ENCODE peak calls at places on chromosome 9, in six cellular contexts. One of them, this sample, is unnamed.

GRCh38 chr9:34430843-34431437 is 27.4 kb downstream of the FAM219A start:
- ATAC-seq in A549: peak; percentile 63
- ATAC-seq in upper lobe of left lung: peak; percentile 72
- ATAC-seq in GM12878: peak; percentile 71
- ATAC-seq in HepG2: no peak
- ATAC-seq in K562: peak; percentile 60
- ATAC-seq in this sample: peak; percentile 31

GRCh38 chr9:106622148-106622547 is 240.8 kb upstream of the ZNF462 start:
- ATAC-seq in GM12878: no peak
- ATAC-seq in upper lobe of left lung: no peak
- ATAC-seq in HepG2: no peak
- ATAC-seq in K562: no peak
- ATAC-seq in A549: no peak
- ATAC-seq in this sample: no peak

GRCh38 chr9:127311239-127311741 is 46.7 kb downstream of the GARNL3 start:
- ATAC-seq in A549: peak; percentile 89
- ATAC-seq in HepG2: no peak
- ATAC-seq in GM12878: peak; percentile 58
- ATAC-seq in K562: peak; percentile 65
- ATAC-seq in upper lobe of left lung: peak; percentile 49
- ATAC-seq in this sample: peak; percentile 64

GRCh38 chr9:4353236-4353635 is 53.4 kb upstream of the GLIS3 start:
- ATAC-seq in A549: no peak
- ATAC-seq in upper lobe of left lung: no peak
- ATAC-seq in K562: no peak
- ATAC-seq in HepG2: no peak
- ATAC-seq in GM12878: no peak
- ATAC-seq in this sample: no peak

GRCh38 chr9:111450114-111450513 is 34.1 kb downstream of the ECPAS start:
- ATAC-seq in upper lobe of left lung: no peak
- ATAC-seq in GM12878: no peak
- ATAC-seq in HepG2: no peak
- ATAC-seq in A549: no peak
- ATAC-seq in K562: no peak
- ATAC-seq in this sample: no peak

GRCh38 chr9:116432051-116432450 is 255.1 kb upstream of the TRIM32 start:
- ATAC-seq in A549: no peak
- ATAC-seq in HepG2: no peak
- ATAC-seq in K562: no peak
- ATAC-seq in upper lobe of left lung: no peak
- ATAC-seq in GM12878: no peak
- ATAC-seq in this sample: no peak

GRCh38 chr9:21413089-21414023 is 4.4 kb downstream of the IFNA8 start:
- ATAC-seq in upper lobe of left lung: peak; percentile 61
- ATAC-seq in A549: peak; percentile 67
- ATAC-seq in K562: no peak
- ATAC-seq in GM12878: peak; percentile 96
- ATAC-seq in HepG2: peak; percentile 89
- ATAC-seq in this sample: no peak

GRCh38 chr9:97617939-97618416 is 15.2 kb downstream of the TSTD2 start:
- ATAC-seq in GM12878: peak; percentile 90
- ATAC-seq in A549: no peak
- ATAC-seq in K562: no peak
- ATAC-seq in HepG2: no peak
- ATAC-seq in upper lobe of left lung: no peak
- ATAC-seq in this sample: no peak

GRCh38 chr9:75866273-75866871 is 24.1 kb upstream of the PCSK5 start:
- ATAC-seq in A549: peak; percentile 47
- ATAC-seq in upper lobe of left lung: peak; percentile 65
- ATAC-seq in GM12878: peak; percentile 76
- ATAC-seq in HepG2: peak; percentile 39
- ATAC-seq in K562: no peak
- ATAC-seq in this sample: no peak

GRCh38 chr9:101527066-101527465 is 6.6 kb upstream of the RNF20 start:
- ATAC-seq in GM12878: no peak
- ATAC-seq in HepG2: no peak
- ATAC-seq in A549: no peak
- ATAC-seq in K562: no peak
- ATAC-seq in upper lobe of left lung: no peak
- ATAC-seq in this sample: no peak

GRCh38 chr9:127746959-127747569 is 12.0 kb upstream of the TOR2A start:
- ATAC-seq in K562: no peak
- ATAC-seq in A549: no peak
- ATAC-seq in upper lobe of left lung: no peak
- ATAC-seq in GM12878: no peak
- ATAC-seq in HepG2: peak; percentile 64
- ATAC-seq in this sample: no peak

GRCh38 chr9:111851536-111851935 is 45.1 kb upstream of the UGCG start:
- ATAC-seq in HepG2: no peak
- ATAC-seq in GM12878: peak; percentile 48
- ATAC-seq in A549: peak; percentile 77
- ATAC-seq in K562: peak; percentile 46
- ATAC-seq in upper lobe of left lung: no peak
- ATAC-seq in this sample: no peak

GRCh38 chr9:16425572-16425971 is 444.9 kb downstream of the BNC2 start:
- ATAC-seq in K562: no peak
- ATAC-seq in upper lobe of left lung: no peak
- ATAC-seq in GM12878: no peak
- ATAC-seq in A549: no peak
- ATAC-seq in HepG2: no peak
- ATAC-seq in this sample: no peak

GRCh38 chr9:92666236-92666635 is 3.7 kb downstream of the IPPK start:
- ATAC-seq in upper lobe of left lung: no peak
- ATAC-seq in A549: no peak
- ATAC-seq in HepG2: no peak
- ATAC-seq in K562: no peak
- ATAC-seq in GM12878: no peak
- ATAC-seq in this sample: no peak

GRCh38 chr9:119968837-119969707 is 599.8 kb upstream of the BRINP1 start:
- ATAC-seq in K562: peak; percentile 99
- ATAC-seq in GM12878: peak; percentile 93
- ATAC-seq in HepG2: peak; percentile 99
- ATAC-seq in A549: peak; percentile 91
- ATAC-seq in upper lobe of left lung: peak; percentile 93
- ATAC-seq in this sample: peak; percentile 82

GRCh38 chr9:136608331-136609159 is 54.2 kb upstream of the EGFL7 start:
- ATAC-seq in K562: peak; percentile 16
- ATAC-seq in GM12878: peak; percentile 18
- ATAC-seq in upper lobe of left lung: no peak
- ATAC-seq in HepG2: no peak
- ATAC-seq in A549: no peak
- ATAC-seq in this sample: no peak
- TF ChIP-seq EP300 in K562: no peak
- TF ChIP-seq EP300 in GM12878: no peak
- TF ChIP-seq EP300 in upper lobe of left lung: no peak
- TF ChIP-seq EP300 in HepG2: no peak
- TF ChIP-seq EP300 in A549: no peak
- TF ChIP-seq EP300 in this sample: no peak

GRCh38 chr9:135086597-135087488 is 625 bp upstream of the OLFM1 start:
- ATAC-seq in HepG2: no peak
- ATAC-seq in upper lobe of left lung: peak; percentile 6
- ATAC-seq in GM12878: no peak
- ATAC-seq in K562: no peak
- ATAC-seq in A549: no peak
- ATAC-seq in this sample: no peak

GRCh38 chr9:135088348-135088978 is 995 bp downstream of the OLFM1 start:
- ATAC-seq in GM12878: no peak
- ATAC-seq in upper lobe of left lung: no peak
- ATAC-seq in A549: no peak
- ATAC-seq in HepG2: no peak
- ATAC-seq in K562: no peak
- ATAC-seq in this sample: no peak

GRCh38 chr9:135088979-135089847 is 1.7 kb downstream of the OLFM1 start:
- ATAC-seq in K562: no peak
- ATAC-seq in GM12878: no peak
- ATAC-seq in HepG2: no peak
- ATAC-seq in upper lobe of left lung: no peak
- ATAC-seq in A549: no peak
- ATAC-seq in this sample: no peak

GRCh38 chr9:135087489-135087791 is at the start of gene OLFM1:
- ATAC-seq in GM12878: no peak
- ATAC-seq in upper lobe of left lung: peak; percentile 84
- ATAC-seq in K562: peak; percentile 85
- ATAC-seq in A549: peak; percentile 75
- ATAC-seq in HepG2: peak; percentile 17
- ATAC-seq in this sample: peak; percentile 84

DNA sequence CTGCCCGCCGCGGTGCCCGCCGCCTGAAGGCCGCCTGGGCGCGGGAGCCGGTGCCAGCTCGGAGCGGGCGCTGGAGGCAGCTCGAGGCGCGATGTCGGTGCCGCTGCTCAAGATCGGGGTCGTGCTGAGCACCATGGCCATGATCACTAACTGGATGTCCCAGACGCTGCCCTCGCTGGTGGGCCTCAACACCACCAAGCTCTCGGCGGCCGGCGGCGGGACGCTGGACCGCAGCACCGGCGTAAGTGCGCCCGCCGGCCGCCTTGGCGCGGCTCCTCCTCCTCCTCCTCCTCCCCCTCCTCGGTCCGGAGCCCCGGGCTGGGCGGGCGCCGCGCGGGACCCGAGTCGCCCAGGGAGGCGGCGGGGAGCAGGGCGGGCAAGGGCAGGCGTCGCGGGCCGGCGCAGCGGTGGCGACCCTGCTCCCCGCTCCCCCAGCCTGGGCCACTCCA is 455 bp downstream of the OLFM1 start:
- ATAC-seq in GM12878: no peak
- ATAC-seq in K562: no peak
- ATAC-seq in A549: no peak
- ATAC-seq in HepG2: no peak
- ATAC-seq in upper lobe of left lung: no peak
- ATAC-seq in this sample: peak; percentile 18
- H3K4me3 ChIP-seq in GM12878: no peak overlapping the region
- H3K4me3 ChIP-seq in K562: no peak overlapping the region
- H3K4me3 ChIP-seq in A549: peak overlapping the region; percentile 53
- H3K4me3 ChIP-seq in HepG2: no peak overlapping the region
- H3K4me3 ChIP-seq in upper lobe of left lung: peak overlapping the region; percentile 46
- H3K4me3 ChIP-seq in this sample: peak overlapping the region; percentile 60

DNA sequence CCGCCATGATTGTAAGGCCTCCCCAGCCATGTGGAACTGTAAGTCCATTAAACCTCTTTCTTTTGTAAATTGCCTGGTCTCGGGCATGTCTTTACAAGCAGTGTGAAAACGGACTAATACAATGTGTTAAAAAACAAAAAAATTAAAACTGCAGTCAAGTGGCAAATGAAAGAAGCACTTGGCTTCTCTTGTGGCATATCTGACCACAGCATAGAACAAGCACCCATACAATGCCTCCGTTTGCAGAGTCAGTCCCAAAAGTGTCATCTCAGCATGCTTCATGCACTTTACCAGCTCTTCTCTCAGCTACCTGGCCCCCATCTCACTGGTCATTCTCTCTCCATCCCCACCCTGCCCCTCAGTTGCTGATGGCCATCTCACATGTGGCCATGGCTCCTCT is 51.1 kb upstream of the DAPK1 start:
- ATAC-seq in HepG2: no peak
- ATAC-seq in GM12878: no peak
- ATAC-seq in upper lobe of left lung: no peak
- ATAC-seq in A549: no peak
- ATAC-seq in K562: no peak
- ATAC-seq in this sample: no peak
- TF ChIP-seq EP300 in HepG2: no peak
- TF ChIP-seq EP300 in GM12878: no peak
- TF ChIP-seq EP300 in upper lobe of left lung: no peak
- TF ChIP-seq EP300 in A549: no peak
- TF ChIP-seq EP300 in K562: no peak
- TF ChIP-seq EP300 in this sample: no peak

DNA sequence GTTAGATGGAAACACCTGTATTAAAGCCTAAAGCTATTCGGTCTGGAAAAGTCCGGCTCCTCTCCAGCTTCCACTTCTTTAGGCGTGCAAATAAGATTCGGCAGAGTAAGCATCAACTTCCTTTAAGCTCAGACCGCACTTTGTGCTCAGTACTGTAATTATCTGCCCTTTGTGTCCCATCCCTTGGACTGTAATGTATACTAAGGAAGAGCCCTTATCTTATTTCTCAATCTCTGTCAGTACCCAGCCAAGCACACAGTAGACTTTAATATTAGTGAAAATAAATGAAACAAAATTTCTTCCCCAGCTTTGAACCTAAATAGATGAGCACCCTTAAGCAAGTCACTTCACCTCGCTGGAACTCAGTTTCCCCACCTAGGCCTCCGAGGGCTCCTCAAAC is 490 bp downstream of the RIGI start:
- ATAC-seq in A549: peak; percentile 25
- ATAC-seq in HepG2: peak; percentile 26
- ATAC-seq in GM12878: peak; percentile 47
- ATAC-seq in K562: peak; percentile 39
- ATAC-seq in upper lobe of left lung: peak; percentile 52
- ATAC-seq in this sample: peak; percentile 24
- H3K4me3 ChIP-seq in A549: peak overlapping the region; percentile 58
- H3K4me3 ChIP-seq in HepG2: peak overlapping the region; percentile 86
- H3K4me3 ChIP-seq in GM12878: peak overlapping the region; percentile 98
- H3K4me3 ChIP-seq in K562: peak overlapping the region; percentile 54
- H3K4me3 ChIP-seq in upper lobe of left lung: peak overlapping the region; percentile 73
- H3K4me3 ChIP-seq in this sample: peak overlapping the region; percentile 60

DNA sequence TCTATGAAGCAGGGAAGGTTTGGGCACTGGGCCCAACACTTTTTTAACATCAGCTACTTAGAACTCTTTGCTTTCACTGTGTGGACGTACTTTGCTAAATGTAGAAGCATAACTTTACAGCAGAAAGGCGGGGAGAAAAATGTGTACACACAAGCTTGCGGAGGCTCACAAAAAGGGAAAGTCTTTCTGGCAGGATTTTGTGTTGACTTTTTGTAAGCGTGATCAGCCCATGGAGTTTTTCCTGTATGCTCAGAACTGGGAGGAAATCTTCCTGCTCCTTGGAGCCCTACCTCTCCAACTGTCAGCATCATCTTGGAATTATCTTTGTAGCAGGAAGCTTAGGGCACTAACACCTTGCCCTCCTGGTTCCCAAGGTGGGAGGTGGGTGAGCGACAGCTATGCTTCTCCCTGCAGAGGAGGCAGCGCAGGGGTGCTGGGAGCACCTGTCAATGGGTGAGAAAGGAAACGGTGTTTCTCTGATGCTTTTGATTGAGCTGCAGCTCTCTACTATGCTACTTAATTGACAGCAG is 321.9 kb downstream of the GADD45G start:
- ATAC-seq in A549: no peak
- ATAC-seq in GM12878: no peak
- ATAC-seq in K562: no peak
- ATAC-seq in HepG2: no peak
- ATAC-seq in upper lobe of left lung: no peak
- ATAC-seq in this sample: peak; percentile 52
- TF ChIP-seq EP300 in A549: no peak
- TF ChIP-seq EP300 in GM12878: no peak
- TF ChIP-seq EP300 in K562: no peak
- TF ChIP-seq EP300 in HepG2: no peak
- TF ChIP-seq EP300 in upper lobe of left lung: no peak
- TF ChIP-seq EP300 in this sample: no peak

DNA sequence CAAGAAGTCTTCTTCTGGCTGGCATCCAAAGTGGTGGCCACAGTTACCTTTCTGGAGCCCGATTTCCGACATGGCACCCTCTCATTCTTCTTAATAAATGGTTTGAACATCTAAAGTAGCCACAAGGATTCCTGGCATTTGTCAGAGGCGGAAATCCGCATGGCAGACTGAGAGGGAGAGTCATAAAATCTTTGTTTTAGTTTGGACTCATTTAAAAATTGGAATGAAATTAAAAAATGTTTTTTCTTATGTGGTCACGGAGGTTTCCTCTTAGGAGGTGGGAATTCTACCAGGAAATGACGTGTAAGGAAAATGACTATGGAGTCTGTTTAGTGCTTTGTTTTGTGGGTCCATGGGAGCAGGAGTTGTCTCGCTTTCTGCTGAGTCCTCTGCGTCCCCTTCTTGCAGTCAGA is 133.0 kb upstream of the PTCH1 start:
- ATAC-seq in K562: no peak
- ATAC-seq in HepG2: no peak
- ATAC-seq in A549: no peak
- ATAC-seq in GM12878: no peak
- ATAC-seq in upper lobe of left lung: no peak
- ATAC-seq in this sample: no peak
- H3K4me3 ChIP-seq in K562: no peak overlapping the region
- H3K4me3 ChIP-seq in HepG2: no peak overlapping the region
- H3K4me3 ChIP-seq in A549: no peak overlapping the region
- H3K4me3 ChIP-seq in GM12878: no peak overlapping the region
- H3K4me3 ChIP-seq in upper lobe of left lung: no peak overlapping the region
- H3K4me3 ChIP-seq in this sample: peak overlapping the region; percentile 15

This sample was measured in gastroesophageal sphincter.